ENCODE peak calls at places on chromosomes 7 and 10, in ten cellular contexts. O is cardiac fibroblast, H is tibial nerve, J is skeletal muscle cell, B is SJCRH30, Z is PC-9, V is SJSA1, L is Peyer's patch, K is uterus, M is left ventricle myocardium inferior. R is an unnamed sample.

GRCh38 chr10:23886355-23886754 is 322.6 kb upstream of the KIAA1217 start:
- DNase-seq in O (no peak), H (no peak), J (no peak), B (no peak), Z (no peak), V (no peak), L (no peak), K (no peak), M (no peak), R (peak; percentile 24)

GRCh38 chr7:75578081-75578480 is 86.0 kb downstream of the SPDYE5 start:
- DNase-seq in O (no peak), H (no peak), J (no peak), B (no peak), Z (no peak), V (no peak), L (no peak), K (no peak), M (no peak), R (no peak)

GRCh38 chr7:130958846-130959245 is 224.8 kb upstream of the KLF14 start:
- DNase-seq in O (no peak), H (no peak), J (no peak), B (no peak), Z (no peak), V (no peak), L (no peak), K (no peak), M (no peak), R (no peak)

GRCh38 chr7:52119537-52119936 is 802.9 kb upstream of the COBL start:
- DNase-seq in O (no peak), H (no peak), J (no peak), B (no peak), Z (no peak), V (no peak), L (no peak), K (no peak), M (no peak), R (no peak)

GRCh38 chr10:29306688-29307087 is 17.8 kb downstream of the LYZL1 start:
- DNase-seq in O (no peak), H (no peak), J (no peak), B (no peak), Z (no peak), V (no peak), L (no peak), K (no peak), M (no peak), R (no peak)

GRCh38 chr10:93749218-93749799 is 8.4 kb upstream of the LGI1 start:
- DNase-seq in O (no peak), H (peak; percentile 16), J (peak; percentile 10), B (no peak), Z (peak; percentile 35), V (no peak), L (no peak), K (no peak), M (no peak), R (no peak)

GRCh38 chr10:72133517-72133916 is 45.2 kb upstream of the SPOCK2 start:
- DNase-seq in O (peak; percentile 72), H (no peak), J (peak; percentile 40), B (no peak), Z (no peak), V (peak; percentile 69), L (no peak), K (no peak), M (no peak), R (no peak)

GRCh38 chr7:73738612-73739386 is at the start of gene ABHD11:
- DNase-seq in O (peak; percentile 98), H (peak; percentile 99), J (peak; percentile 80), B (peak; percentile 98), Z (peak; percentile 100), V (peak; percentile 87), L (peak; percentile 99), K (peak; percentile 99), M (peak; percentile 98), R (peak; percentile 98)

GRCh38 chr7:29557954-29558353 is 5.7 kb upstream of the PRR15 start:
- DNase-seq in O (peak; percentile 79), H (no peak), J (no peak), B (no peak), Z (no peak), V (no peak), L (no peak), K (no peak), M (no peak), R (no peak)

GRCh38 chr10:96614515-96614914 is 27.7 kb upstream of the TM9SF3 start:
- DNase-seq in O (peak; percentile 81), H (no peak), J (peak; percentile 65), B (peak; percentile 36), Z (peak; percentile 52), V (peak; percentile 67), L (no peak), K (no peak), M (no peak), R (no peak)

GRCh38 chr10:55398463-55398862 is 597.4 kb upstream of the PCDH15 start:
- DNase-seq in O (no peak), H (no peak), J (no peak), B (no peak), Z (no peak), V (no peak), L (no peak), K (no peak), M (no peak), R (no peak)

GRCh38 chr10:24762966-24763623 is 39.4 kb upstream of the ARHGAP21 start:
- DNase-seq in O (peak; percentile 53), H (no peak), J (peak; percentile 4), B (no peak), Z (peak; percentile 32), V (peak; percentile 79), L (no peak), K (no peak), M (no peak), R (no peak)

GRCh38 chr7:48280100-48280499 is 108.8 kb downstream of the ABCA13 start:
- DNase-seq in O (peak; percentile 81), H (peak; percentile 13), J (peak; percentile 49), B (no peak), Z (no peak), V (peak; percentile 34), L (no peak), K (no peak), M (no peak), R (no peak)

DNA sequence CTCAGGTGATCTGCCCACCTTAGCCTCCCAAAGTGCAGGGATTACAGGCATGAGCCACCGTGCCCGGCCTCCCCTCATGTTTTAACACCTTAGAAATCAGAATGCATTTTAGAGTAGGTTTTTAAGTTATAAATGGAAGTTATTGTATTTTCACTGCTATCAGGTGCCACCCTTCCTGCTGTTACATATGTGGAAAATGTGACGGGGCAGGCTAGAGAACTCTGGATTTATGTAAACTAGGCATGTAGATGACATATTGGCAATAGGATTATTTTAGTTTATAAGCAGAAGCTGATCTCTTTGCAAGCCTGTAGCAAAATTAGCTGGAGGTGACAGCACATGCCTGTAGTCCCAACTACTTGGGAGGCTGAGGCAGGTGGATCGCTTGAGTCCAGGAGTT is 2.1 kb downstream of the CASP2 start:
- DNase-seq in O (no peak), H (no peak), J (no peak), B (no peak), Z (no peak), V (no peak), L (no peak), K (no peak), M (no peak), R (no peak)
- H3K4me3 ChIP-seq in O (no peak overlapping the region), H (no peak overlapping the region), J (no peak overlapping the region), B (no peak overlapping the region), Z (peak overlapping the region; percentile 70), V (no peak overlapping the region), L (peak overlapping the region; percentile 77), K (no peak overlapping the region), M (peak overlapping the region; percentile 94), R (no peak overlapping the region)

DNA sequence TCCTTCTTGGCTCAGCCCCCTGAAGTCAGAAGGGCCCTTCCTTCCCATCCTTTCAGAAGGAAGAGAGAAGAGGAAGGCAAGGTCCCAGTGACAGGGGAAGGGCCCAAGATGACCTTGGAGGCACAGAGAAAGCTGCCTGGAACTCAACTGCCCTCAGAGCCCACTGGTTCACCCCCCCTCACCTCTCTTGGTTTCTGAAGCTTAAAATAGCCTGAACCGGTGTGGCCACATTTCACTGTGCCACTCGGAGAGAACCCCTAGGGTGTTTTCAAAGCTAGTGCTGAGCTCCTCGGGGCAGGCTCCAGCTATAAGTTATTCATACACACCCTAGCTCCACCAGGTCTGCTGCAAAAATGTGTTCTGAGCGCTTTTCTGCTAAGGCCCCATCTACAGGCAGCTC is 60.9 kb upstream of the ADRB1 start:
- DNase-seq in O (no peak), H (no peak), J (no peak), B (no peak), Z (peak; percentile 75), V (no peak), L (no peak), K (no peak), M (no peak), R (no peak)
- H3K4me3 ChIP-seq in O (no peak overlapping the region), H (no peak overlapping the region), J (no peak overlapping the region), B (no peak overlapping the region), Z (no peak overlapping the region), V (no peak overlapping the region), L (no peak overlapping the region), K (no peak overlapping the region), M (no peak overlapping the region), R (no peak overlapping the region)

GRCh38 chr10:123972481-123973401 is 81.1 kb upstream of the CPXM2 start:
- DNase-seq in O (no peak), H (no peak), J (no peak), B (no peak), Z (no peak), V (no peak), L (no peak), K (no peak), M (no peak), R (no peak)
- H3K4me3 ChIP-seq in O (no peak overlapping the region), H (no peak overlapping the region), J (no peak overlapping the region), B (no peak overlapping the region), Z (no peak overlapping the region), V (no peak overlapping the region), L (no peak overlapping the region), K (no peak overlapping the region), M (no peak overlapping the region), R (no peak overlapping the region)

DNA sequence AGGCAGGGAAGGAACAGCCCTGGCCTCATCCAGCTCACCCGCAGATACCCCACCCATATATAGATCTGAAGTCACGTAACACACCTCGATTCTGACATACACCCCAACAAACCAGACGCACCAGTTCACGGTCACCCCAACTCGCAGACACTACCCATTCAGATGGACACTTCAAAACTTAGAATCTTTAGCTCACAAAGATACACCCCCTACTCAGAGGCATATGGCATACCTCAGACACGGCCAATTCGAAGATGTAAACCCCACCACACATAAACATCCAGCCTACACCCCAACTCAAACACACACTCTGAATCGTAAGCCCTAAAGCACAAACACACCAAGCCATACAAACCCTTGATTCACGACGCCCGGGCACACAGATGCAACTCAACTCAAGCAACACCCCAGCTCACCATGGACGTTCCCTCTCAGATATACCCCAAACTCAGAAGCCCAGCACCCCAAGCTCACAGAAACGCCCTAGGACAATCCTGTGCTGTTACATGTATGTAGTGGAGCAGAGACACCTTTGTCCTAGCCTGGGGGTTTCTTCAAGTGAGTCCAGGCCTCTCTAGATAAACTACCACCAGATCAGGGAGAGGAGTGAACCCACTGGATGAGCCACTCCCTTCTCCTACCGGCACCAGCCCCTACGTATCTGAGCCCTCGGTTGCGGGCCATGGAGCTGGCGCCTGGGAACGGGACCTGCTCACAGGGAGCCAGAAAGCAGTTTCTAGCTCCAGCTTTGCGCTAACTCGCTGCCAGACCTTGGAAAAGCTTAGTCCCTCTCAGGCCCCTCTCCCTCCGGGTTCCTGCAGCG is 8.8 kb downstream of the PSD start:
- DNase-seq in O (no peak), H (no peak), J (no peak), B (no peak), Z (no peak), V (no peak), L (no peak), K (peak; percentile 11), M (no peak), R (no peak)
- H3K4me3 ChIP-seq in O (peak overlapping the region; percentile 34), H (no peak overlapping the region), J (peak overlapping the region; percentile 55), B (no peak overlapping the region), Z (no peak overlapping the region), V (no peak overlapping the region), L (peak overlapping the region; percentile 56), K (peak overlapping the region; percentile 46), M (peak overlapping the region; percentile 61), R (no peak overlapping the region)